ENCODE peak calls at places on chromosomes 7 and 10, in six cellular contexts. F is A549, O is IMR-90, P is transverse colon, N is HCT116, M is spleen. B is an unnamed sample.

GRCh38 chr10:132547421-132547861 is 9.9 kb downstream of the INPP5A start:
- DNase-seq in M (peak), O (no peak), N (no peak), P (no peak), F (no peak), B (no peak)

GRCh38 chr7:77306231-77307067 is 106.8 kb upstream of the FGL2 start:
- DNase-seq in O (no peak), P (no peak), N (no peak), M (no peak), F (no peak), B (no peak)

GRCh38 chr10:48613015-48613414 is 8.1 kb upstream of the ARHGAP22 start:
- DNase-seq in O (peak), N (no peak), M (no peak), F (no peak), P (no peak), B (no peak)

GRCh38 chr7:118185163-118185860 is 1.3 kb downstream of the LSM8 start:
- DNase-seq in P (no peak), F (no peak), O (peak), M (no peak), N (no peak), B (no peak)

GRCh38 chr10:48885376-48885775 is 54.3 kb downstream of the LRRC18 start:
- DNase-seq in M (no peak), N (peak), O (no peak), P (no peak), F (peak), B (no peak)

GRCh38 chr10:121291828-121292227 is 306.4 kb downstream of the FGFR2 start:
- DNase-seq in N (no peak), F (no peak), P (no peak), O (no peak), M (no peak), B (no peak)

GRCh38 chr7:102215706-102216105 is 71.0 kb upstream of the SH2B2 start:
- DNase-seq in M (no peak), N (no peak), F (no peak), O (no peak), P (no peak), B (no peak)

GRCh38 chr10:31186225-31187010 is 132.6 kb upstream of the ZEB1 start:
- DNase-seq in N (peak), P (no peak), O (no peak), M (no peak), F (no peak), B (no peak)

GRCh38 chr7:96547371-96547811 is 162.3 kb downstream of the SEM1 start:
- DNase-seq in P (no peak), M (no peak), O (no peak), N (no peak), F (no peak), B (no peak)

GRCh38 chr7:16594061-16594460 is 51.5 kb downstream of the ANKMY2 start:
- DNase-seq in O (peak), M (no peak), N (no peak), F (no peak), P (no peak), B (no peak)

GRCh38 chr10:95742529-95742884 is 13.5 kb upstream of the ENTPD1 start:
- DNase-seq in P (peak), O (peak), N (no peak), M (no peak), F (no peak), B (peak)

GRCh38 chr7:111633878-111634277 is 71.6 kb upstream of the IMMP2L start:
- DNase-seq in M (no peak), O (no peak), N (no peak), F (no peak), P (no peak), B (no peak)

GRCh38 chr10:93876391-93876790 is 17.4 kb upstream of the SLC35G1 start:
- DNase-seq in P (no peak), M (no peak), O (peak), F (no peak), N (no peak), B (no peak)

GRCh38 chr7:82593780-82594179 is 150.2 kb upstream of the CACNA2D1 start:
- DNase-seq in M (no peak), P (no peak), N (no peak), O (peak), F (no peak), B (no peak)
- TF ChIP-seq POLR2A in M (no peak), P (no peak), N (no peak), O (no peak), F (no peak), B (no peak)

GRCh38 chr10:3914702-3915101 is 129.7 kb upstream of the KLF6 start:
- DNase-seq in O (no peak), N (no peak), M (no peak), P (no peak), F (no peak), B (no peak)

GRCh38 chr10:3911241-3911640 is 126.2 kb upstream of the KLF6 start:
- DNase-seq in P (no peak), M (no peak), O (no peak), F (no peak), N (no peak), B (no peak)

GRCh38 chr10:3909339-3909738 is 124.3 kb upstream of the KLF6 start:
- DNase-seq in N (no peak), P (no peak), O (no peak), F (no peak), M (no peak), B (no peak)

GRCh38 chr10:3908183-3908582 is 123.2 kb upstream of the KLF6 start:
- DNase-seq in O (no peak), P (no peak), F (no peak), N (no peak), M (no peak), B (no peak)

DNA sequence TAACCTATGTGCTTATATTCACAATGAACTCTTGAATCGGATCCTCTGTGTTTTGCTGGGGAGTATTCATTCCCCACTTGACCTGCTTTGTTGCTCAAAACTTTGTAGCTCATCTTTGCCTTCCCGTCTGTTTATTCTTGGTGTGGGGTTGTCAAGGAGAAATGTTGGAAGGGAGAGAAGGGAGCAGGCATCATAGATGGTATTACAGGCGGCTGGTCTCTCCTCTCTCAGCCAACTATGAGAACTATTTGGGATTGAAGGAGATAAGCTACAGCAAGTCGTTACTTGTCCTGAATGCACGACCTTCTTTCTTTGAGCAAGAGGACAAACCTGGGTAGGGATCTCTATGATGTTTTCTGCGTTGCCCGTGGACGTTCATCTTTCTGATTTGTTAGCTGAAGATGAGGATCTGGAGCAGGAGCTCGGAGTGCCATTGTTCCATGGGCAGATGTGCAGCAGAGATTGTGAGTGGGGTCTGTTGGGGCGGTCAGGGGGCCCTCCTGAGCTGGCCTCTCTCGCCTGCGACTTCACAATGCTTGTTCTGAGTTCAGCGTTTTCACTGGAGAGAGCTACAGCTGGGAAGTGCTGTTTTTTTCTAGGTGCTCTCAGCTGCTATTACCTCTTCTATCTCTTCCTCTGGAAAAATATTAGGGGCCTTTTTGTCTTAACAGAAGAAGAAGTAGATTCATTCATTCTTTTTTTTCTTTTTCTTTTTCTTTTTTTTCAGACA is 126.9 kb upstream of the KLF6 start:
- DNase-seq in O (peak), F (no peak), P (no peak), M (no peak), N (no peak), B (no peak)
- H3K27ac ChIP-seq in O (no peak), F (no peak), P (no peak), M (no peak), N (no peak), B (no peak)

GRCh38 chr7:99395616-99396327 is 12.6 kb downstream of the PDAP1 start:
- DNase-seq in O (no peak), M (no peak), F (no peak), P (no peak), N (no peak), B (peak)
- TF ChIP-seq CTCF in O (peak), M (no peak), F (no peak), P (no peak), N (no peak), B (no peak)

DNA sequence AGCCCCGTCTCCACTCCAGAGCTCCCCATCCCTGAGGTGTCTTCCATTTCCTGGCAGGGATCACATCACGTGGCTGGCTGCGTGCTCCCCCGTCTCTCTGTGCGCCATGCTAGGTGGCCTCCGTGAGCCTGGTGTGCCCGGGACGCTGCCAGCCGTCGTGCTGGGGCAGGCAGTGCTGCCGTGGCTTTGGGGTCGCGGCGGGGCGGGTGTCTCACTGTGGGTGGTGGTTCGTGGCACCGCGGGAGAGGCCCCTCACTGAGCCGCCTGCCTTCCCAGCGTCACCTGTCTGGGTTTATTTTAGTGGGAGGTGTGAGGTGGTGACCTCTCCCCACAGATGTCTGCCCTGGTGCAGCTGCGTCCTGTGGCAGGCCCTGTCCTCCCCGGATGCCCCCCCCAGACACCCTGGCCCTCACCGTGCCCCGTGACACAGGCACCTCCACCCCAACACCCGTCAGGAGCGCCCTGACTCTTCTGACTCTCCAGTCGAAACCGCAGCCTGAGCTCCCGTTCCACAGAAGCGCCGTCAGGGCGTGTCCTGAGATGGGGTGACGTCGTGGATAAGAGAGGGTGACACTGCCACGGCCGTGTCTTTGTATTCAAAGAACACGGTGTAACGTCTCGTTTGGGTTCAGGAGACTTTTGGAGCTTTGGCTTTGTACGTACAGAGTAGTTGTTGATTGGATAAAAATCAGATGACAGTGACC is 18.0 kb downstream of the GET4 start:
- DNase-seq in M (peak), F (no peak), N (no peak), O (no peak), P (no peak), B (no peak)
- TF ChIP-seq POLR2A in M (no peak), F (no peak), N (no peak), O (no peak), P (no peak), B (no peak)

GRCh38 chr10:97570146-97570788 is 2.3 kb upstream of the ANKRD2 start:
- DNase-seq in F (no peak), N (no peak), O (no peak), M (peak), P (no peak), B (no peak)
- H3K27ac ChIP-seq in F (no peak), N (no peak), O (no peak), M (no peak), P (no peak), B (no peak)

DNA sequence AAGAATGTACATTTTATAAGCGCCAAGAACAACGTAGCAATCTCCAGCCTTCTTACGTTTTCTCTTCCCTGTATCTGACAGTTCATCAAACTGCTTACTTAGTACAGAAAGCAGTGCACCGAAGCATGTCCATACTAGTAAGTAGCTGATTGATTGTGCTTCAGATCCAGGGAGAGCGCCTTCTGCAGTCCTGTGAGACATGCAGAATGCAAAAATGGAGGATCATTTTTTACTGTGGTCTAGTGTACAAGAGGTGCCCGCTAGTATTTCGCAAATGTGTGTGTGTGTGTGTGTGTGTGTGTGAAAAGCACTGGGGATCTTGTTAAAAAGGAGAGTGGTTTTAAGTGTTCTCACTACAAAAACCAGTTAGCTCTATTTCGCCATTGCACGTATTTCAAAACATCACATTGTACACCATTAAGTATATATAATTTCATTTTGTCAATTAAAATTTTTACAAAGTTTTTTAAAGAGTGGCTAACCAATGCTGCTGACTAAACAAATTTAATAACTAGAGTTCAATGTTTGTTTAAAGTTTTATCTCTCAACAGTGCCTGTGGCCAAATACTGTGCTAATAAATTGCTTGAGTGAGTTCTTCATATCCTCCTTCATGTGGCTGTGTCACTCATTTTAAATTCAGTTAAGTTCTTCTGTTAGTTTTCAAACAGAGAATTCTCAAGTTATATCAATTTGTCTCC is 99.6 kb downstream of the ZMYND11 start:
- DNase-seq in P (no peak), O (no peak), M (no peak), F (no peak), N (no peak), B (no peak)
- TF ChIP-seq CTCF in P (no peak), O (no peak), M (no peak), F (no peak), N (no peak), B (no peak)

DNA sequence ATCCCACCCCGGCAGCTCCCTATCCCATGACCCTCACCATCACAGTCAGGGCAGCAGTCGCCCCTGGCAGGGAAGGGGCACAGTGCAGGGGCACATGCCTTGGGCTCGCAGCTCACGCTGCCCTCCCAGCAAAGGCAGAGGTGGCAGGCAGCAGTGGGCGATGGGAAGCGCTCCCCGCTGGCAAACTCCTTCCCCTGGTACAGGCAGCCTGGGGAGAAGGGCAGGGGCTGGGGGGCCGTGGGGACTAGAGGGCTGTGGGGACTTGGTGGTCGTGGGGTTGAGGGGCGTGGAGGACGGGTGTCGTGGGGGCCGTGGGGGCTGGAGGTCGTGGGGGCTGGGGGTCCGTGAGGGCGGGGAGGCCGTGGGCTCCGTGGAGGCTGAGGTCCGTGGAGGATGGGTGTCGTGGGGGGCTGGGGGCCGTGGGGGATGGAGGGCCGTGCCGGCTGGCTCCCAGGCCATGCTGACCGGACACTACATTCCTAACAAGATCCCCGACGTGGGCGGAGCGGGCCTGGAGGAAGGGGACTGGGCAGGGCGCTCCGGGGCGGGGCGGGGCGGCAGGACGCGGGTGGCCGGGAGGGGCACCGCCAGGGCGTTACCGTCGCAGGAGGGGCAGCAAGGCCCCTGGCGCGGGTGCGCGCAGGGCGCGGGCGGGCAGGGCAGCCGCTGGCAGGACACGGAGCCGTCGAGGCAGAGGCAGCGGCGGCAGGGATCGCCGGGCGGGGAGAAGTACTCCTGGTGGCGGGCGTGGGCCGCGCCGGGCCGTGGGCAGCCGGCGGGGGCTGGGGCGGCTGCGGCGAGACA is 20.0 kb downstream of the KCP start:
- DNase-seq in F (peak), O (no peak), N (no peak), M (peak), P (peak), B (no peak)
- TF ChIP-seq POLR2A in F (no peak), O (no peak), N (no peak), M (no peak), P (no peak), B (no peak)

B was measured in right lobe of liver.